ENCODE peak calls at places on chromosome 2, in five cellular contexts. W is H9, T is trophoblast cell, Y is neuronal stem cell, I is H1. V is an unnamed sample.

GRCh38 chr2:15764683-15765011 is 173.0 kb downstream of the DDX1 start:
- DNase-seq in W (no peak), T (no peak), Y (no peak), I (no peak), V (no peak)

GRCh38 chr2:71505086-71505769 is 51.9 kb downstream of the DYSF start:
- DNase-seq in W (no peak), T (no peak), Y (no peak), I (no peak), V (no peak)

GRCh38 chr2:226403360-226403759 is 396.3 kb downstream of the IRS1 start:
- DNase-seq in W (no peak), T (peak; percentile 90), Y (no peak), I (no peak), V (peak; percentile 23)

GRCh38 chr2:69381337-69381737 is 5.7 kb downstream of the GFPT1 start:
- DNase-seq in W (no peak), T (peak; percentile 40), Y (no peak), I (no peak), V (peak; percentile 60)

GRCh38 chr2:11157731-11158130 is 2.5 kb downstream of the SLC66A3 start:
- DNase-seq in W (no peak), T (no peak), Y (no peak), I (no peak), V (no peak)

GRCh38 chr2:85439986-85440385 is 21.5 kb downstream of the SH2D6 start:
- DNase-seq in W (no peak), T (no peak), Y (no peak), I (no peak), V (no peak)

GRCh38 chr2:170396799-170397459 is 219.0 kb downstream of the MYO3B start:
- DNase-seq in W (no peak), T (peak; percentile 45), Y (no peak), I (no peak), V (peak; percentile 4)

GRCh38 chr2:186919272-186919671 is 70.3 kb upstream of the ZSWIM2 start:
- DNase-seq in W (no peak), T (peak; percentile 38), Y (no peak), I (no peak), V (peak; percentile 82)

GRCh38 chr2:61962095-61962984 is 56.9 kb downstream of the COMMD1 start:
- DNase-seq in W (no peak), T (peak; percentile 34), Y (no peak), I (no peak), V (peak; percentile 80)

GRCh38 chr2:23249348-23249747 is 135.6 kb upstream of the KLHL29 start:
- DNase-seq in W (no peak), T (no peak), Y (no peak), I (no peak), V (no peak)

GRCh38 chr2:239244625-239245024 is 156.2 kb downstream of the HDAC4 start:
- DNase-seq in W (no peak), T (no peak), Y (no peak), I (no peak), V (no peak)
- H4K91ac ChIP-seq in W (no peak overlapping the region), T (no peak overlapping the region), Y (no peak overlapping the region), I (no peak overlapping the region), V (no peak overlapping the region)

GRCh38 chr2:165349181-165349580 is 110.0 kb downstream of the SCN2A start:
- DNase-seq in W (no peak), T (no peak), Y (no peak), I (no peak), V (no peak)
- H3K23ac ChIP-seq in W (no peak overlapping the region), T (no peak overlapping the region), Y (no peak overlapping the region), I (no peak overlapping the region), V (no peak overlapping the region)

GRCh38 chr2:216499641-216500218 is 1.1 kb downstream of the RPL37A start:
- DNase-seq in W (no peak), T (no peak), Y (no peak), I (no peak), V (peak; percentile 19)

GRCh38 chr2:216502776-216503629 is 4.4 kb downstream of the RPL37A start:
- DNase-seq in W (no peak), T (no peak), Y (no peak), I (no peak), V (no peak)

GRCh38 chr2:216501854-216502253 is 3.2 kb downstream of the RPL37A start:
- DNase-seq in W (no peak), T (no peak), Y (no peak), I (no peak), V (no peak)

GRCh38 chr2:216498418-216499413 is at the start of gene RPL37A:
- DNase-seq in W (peak; percentile 93), T (peak; percentile 98), Y (peak; percentile 90), I (peak; percentile 75), V (peak; percentile 96)

GRCh38 chr2:216500572-216500971 is 1.9 kb downstream of the RPL37A start:
- DNase-seq in W (no peak), T (no peak), Y (no peak), I (no peak), V (no peak)
- H4K91ac ChIP-seq in W (no peak overlapping the region), T (no peak overlapping the region), Y (no peak overlapping the region), I (no peak overlapping the region), V (no peak overlapping the region)

GRCh38 chr2:30136729-30137444 is 9.9 kb upstream of the YPEL5 start:
- DNase-seq in W (no peak), T (no peak), Y (no peak), I (no peak), V (no peak)

GRCh38 chr2:30135541-30135940 is 11.3 kb upstream of the YPEL5 start:
- DNase-seq in W (no peak), T (no peak), Y (no peak), I (no peak), V (no peak)

GRCh38 chr2:30139131-30139870 is 7.5 kb upstream of the YPEL5 start:
- DNase-seq in W (no peak), T (no peak), Y (no peak), I (no peak), V (no peak)

DNA sequence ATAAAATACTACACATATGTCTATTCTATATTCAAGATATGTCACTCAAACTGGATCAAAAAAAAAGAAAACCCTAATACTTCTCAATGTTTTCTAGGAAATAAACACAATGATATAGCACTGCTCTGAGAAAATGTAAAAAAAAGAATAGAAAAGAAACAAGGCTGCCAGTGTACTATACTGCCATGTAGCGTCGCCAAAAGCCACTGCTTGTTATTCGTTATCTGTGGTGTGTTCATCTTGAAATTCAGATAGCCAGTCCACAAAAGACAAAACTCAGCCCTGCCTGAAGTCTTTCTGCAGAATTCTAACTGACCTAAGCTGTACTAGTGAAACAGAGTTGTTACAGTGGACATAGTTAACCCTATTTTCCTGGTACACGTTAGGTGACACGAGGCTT is 12.2 kb upstream of the YPEL5 start:
- DNase-seq in W (no peak), T (no peak), Y (no peak), I (no peak), V (no peak)
- H3K23ac ChIP-seq in W (no peak overlapping the region), T (no peak overlapping the region), Y (no peak overlapping the region), I (no peak overlapping the region), V (no peak overlapping the region)

DNA sequence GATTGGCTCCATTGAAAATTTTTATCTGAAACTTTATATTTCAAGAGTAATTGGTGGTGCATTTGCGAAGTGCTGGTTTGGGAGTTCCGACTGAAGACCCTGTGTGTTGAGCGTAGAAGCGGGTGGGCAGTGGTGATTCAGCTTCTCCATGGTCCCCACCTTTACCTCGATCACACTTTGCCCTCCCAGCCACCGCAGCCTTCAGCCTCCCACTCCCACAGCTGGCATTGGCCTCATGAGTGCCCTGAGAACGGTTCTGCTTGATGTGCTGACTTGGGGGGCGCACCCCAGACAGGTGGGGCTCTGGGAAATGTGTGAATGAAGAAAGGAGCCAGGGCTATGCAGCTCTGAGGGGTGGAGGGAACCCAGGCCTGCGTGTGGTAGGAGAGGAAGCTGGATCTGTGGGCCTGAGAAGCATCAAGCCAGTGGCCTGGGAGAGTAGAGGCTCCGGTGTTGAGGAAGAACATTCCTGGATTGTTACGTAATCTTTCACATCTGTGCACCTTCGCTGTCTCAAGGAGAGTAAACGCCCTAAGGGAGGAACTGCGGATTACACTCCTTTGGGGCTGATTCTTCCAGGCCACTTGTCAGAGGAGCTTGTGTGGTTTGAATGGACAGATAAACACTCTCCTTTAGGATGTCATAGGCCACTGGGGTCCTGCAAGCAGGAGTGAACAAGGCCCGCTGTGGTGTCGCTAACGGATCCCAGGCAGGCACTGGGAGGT is 83.8 kb downstream of the NPAS2 start:
- DNase-seq in W (no peak), T (peak; percentile 94), Y (no peak), I (no peak), V (peak; percentile 34)
- H4K91ac ChIP-seq in W (no peak overlapping the region), T (peak overlapping the region; percentile 53), Y (no peak overlapping the region), I (no peak overlapping the region), V (peak overlapping the region; percentile 88)

GRCh38 chr2:96893289-96894150 is 23.6 kb upstream of the SEMA4C start:
- DNase-seq in W (no peak), T (no peak), Y (no peak), I (no peak), V (no peak)

GRCh38 chr2:96890726-96891385 is 21.0 kb upstream of the SEMA4C start:
- DNase-seq in W (no peak), T (no peak), Y (no peak), I (no peak), V (peak; percentile 43)

GRCh38 chr2:96894151-96894531 is 24.3 kb upstream of the SEMA4C start:
- DNase-seq in W (no peak), T (no peak), Y (no peak), I (no peak), V (no peak)

GRCh38 chr2:96890252-96890651 is 20.4 kb upstream of the SEMA4C start:
- DNase-seq in W (no peak), T (peak; percentile 67), Y (no peak), I (no peak), V (no peak)

DNA sequence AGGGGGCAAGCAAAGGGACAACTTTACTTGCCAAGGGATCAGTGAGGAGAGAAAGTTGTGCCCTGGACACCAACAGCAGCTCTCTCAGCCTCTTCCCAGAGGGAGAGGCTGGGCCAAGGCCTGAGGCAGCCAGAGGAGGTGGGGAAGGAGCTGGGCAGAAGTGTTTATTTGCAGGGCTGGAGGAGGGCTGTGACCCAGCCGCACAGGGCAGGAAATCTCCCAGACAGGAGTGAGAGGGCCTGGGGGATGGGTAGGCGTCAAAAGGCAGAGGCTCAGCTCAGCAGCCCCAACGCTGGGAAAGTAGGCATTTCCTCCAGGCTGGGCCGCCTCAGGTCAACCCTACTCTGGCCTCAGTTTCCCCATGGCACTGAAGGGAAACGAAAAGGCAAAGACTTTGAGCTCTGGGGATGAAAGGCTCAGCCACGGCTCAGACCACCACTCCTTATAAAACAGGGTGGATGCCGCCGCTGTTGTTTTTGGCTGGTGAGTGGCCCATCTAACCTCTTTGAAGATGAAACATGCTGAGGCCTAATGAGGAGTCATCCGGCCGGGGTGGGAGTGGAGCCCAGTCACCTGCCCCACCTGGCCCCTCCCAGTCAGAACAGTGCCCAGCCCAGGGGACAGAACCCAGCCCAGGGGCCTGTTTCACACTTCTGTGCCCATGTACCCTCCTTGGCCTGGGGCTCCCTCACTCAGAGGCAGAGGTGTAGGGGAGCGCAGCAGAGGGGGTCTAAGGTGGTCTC is 21.9 kb upstream of the SEMA4C start:
- DNase-seq in W (no peak), T (no peak), Y (no peak), I (no peak), V (peak; percentile 58)
- H3K23ac ChIP-seq in W (no peak overlapping the region), T (no peak overlapping the region), Y (peak overlapping the region; percentile 81), I (no peak overlapping the region), V (no peak overlapping the region)

DNA sequence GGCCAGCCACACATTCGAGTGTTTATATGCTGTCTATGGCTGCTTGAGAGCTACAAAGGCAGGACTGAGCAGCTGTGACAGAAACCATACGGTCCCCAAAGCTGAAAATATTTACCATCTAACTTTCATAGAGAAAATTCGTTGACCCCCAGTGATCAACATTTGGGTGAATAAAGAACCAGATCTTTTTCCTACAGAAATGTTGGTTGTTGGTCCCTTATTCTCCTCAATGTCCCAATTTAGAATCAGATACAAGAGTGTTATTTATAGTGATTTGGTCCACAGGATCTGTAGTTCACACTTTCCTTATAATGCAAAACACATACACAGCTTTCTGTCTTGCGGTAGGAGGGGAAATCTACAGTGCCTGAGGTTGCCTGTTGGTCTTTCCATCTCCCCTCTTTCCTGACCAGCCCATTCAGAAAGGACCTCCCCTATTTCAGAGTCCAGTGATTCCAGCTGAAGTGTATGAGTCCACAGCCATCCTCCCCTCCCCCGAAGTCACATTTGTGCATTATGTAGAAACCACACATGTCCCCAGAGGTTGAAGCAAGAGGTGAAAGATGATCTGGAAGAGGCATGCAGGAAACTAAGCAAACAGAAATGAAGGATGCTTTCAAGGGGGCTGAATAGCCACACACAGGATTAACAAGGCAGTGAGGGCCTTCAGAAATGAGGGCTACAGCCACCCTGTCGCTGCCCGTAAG is 61.9 kb downstream of the SPRED2 start:
- DNase-seq in W (no peak), T (no peak), Y (no peak), I (no peak), V (no peak)
- H4K91ac ChIP-seq in W (no peak overlapping the region), T (no peak overlapping the region), Y (no peak overlapping the region), I (no peak overlapping the region), V (no peak overlapping the region)